ENCODE peak calls at places on chromosomes 4 and X, in six cellular contexts. Y is upper lobe of left lung, A is HCT116, M is HepG2, L is GM12878, E is right lobe of liver. Z is an unnamed sample.

GRCh38 chr4:40289366-40290188 is 45.6 kb upstream of the CHRNA9 start:
- ATAC-seq in Y (no peak), A (no peak), M (no peak), L (peak; percentile 90), E (no peak), Z (no peak)

GRCh38 chr4:41436365-41437263 is 101.3 kb upstream of the LIMCH1 start:
- ATAC-seq in Y (no peak), A (no peak), M (no peak), L (no peak), E (no peak), Z (no peak)

GRCh38 chrX:153388722-153389459 is 12.3 kb downstream of the PNMA6E start:
- ATAC-seq in Y (no peak), A (no peak), M (peak; percentile 49), L (no peak), E (no peak), Z (no peak)

GRCh38 chr4:124265701-124266100 is 446.8 kb downstream of the ANKRD50 start:
- ATAC-seq in Y (no peak), A (no peak), M (no peak), L (no peak), E (no peak), Z (no peak)

GRCh38 chr4:88465653-88466192 is 8.8 kb downstream of the HERC5 start:
- ATAC-seq in Y (no peak), A (no peak), M (no peak), L (no peak), E (no peak), Z (no peak)

GRCh38 chr4:150501983-150502382 is 80.0 kb upstream of the MAB21L2 start:
- ATAC-seq in Y (no peak), A (no peak), M (no peak), L (no peak), E (no peak), Z (no peak)

GRCh38 chr4:170657761-170658160 is 568.0 kb upstream of the AADAT start:
- ATAC-seq in Y (no peak), A (no peak), M (no peak), L (no peak), E (no peak), Z (no peak)

GRCh38 chrX:48902135-48902534 is 4.4 kb downstream of the PQBP1 start:
- ATAC-seq in Y (no peak), A (no peak), M (no peak), L (no peak), E (no peak), Z (no peak)

GRCh38 chr4:123158576-123158975 is 236.2 kb upstream of the NUDT6 start:
- ATAC-seq in Y (no peak), A (no peak), M (no peak), L (no peak), E (no peak), Z (no peak)

GRCh38 chrX:148599404-148599803 is 99.0 kb downstream of the AFF2 start:
- ATAC-seq in Y (no peak), A (no peak), M (no peak), L (no peak), E (no peak), Z (no peak)

GRCh38 chr4:7077371-7077770 is 9.5 kb upstream of the GRPEL1 start:
- ATAC-seq in Y (no peak), A (no peak), M (no peak), L (no peak), E (no peak), Z (no peak)

GRCh38 chr4:69689530-69690111 is 36.6 kb upstream of the UGT2A1 start:
- ATAC-seq in Y (no peak), A (peak; percentile 63), M (no peak), L (peak; percentile 44), E (peak; percentile 88), Z (no peak)

GRCh38 chr4:152634110-152634760 is 45.6 kb downstream of the TMEM154 start:
- ATAC-seq in Y (no peak), A (no peak), M (no peak), L (no peak), E (no peak), Z (no peak)

GRCh38 chr4:99683913-99684312 is 26.3 kb upstream of the C4orf54 start:
- ATAC-seq in Y (no peak), A (no peak), M (no peak), L (no peak), E (no peak), Z (no peak)

GRCh38 chr4:15428611-15429010 is 778 bp downstream of the C1QTNF7 start:
- ATAC-seq in Y (no peak), A (no peak), M (no peak), L (no peak), E (no peak), Z (peak; percentile 81)

GRCh38 chr4:159837071-159837470 is 734.2 kb downstream of the RAPGEF2 start:
- ATAC-seq in Y (no peak), A (no peak), M (no peak), L (no peak), E (no peak), Z (no peak)

GRCh38 chrX:45295587-45295986 is 94.9 kb upstream of the DIPK2B start:
- ATAC-seq in Y (no peak), A (peak; percentile 50), M (no peak), L (no peak), E (no peak), Z (no peak)

GRCh38 chrX:54423161-54423888 is 16.9 kb upstream of the TSR2 start:
- ATAC-seq in Y (no peak), A (no peak), M (peak; percentile 85), L (peak; percentile 66), E (no peak), Z (no peak)

GRCh38 chr4:143082698-143083097 is 102.0 kb upstream of the USP38 start:
- ATAC-seq in Y (no peak), A (no peak), M (no peak), L (no peak), E (no peak), Z (no peak)

GRCh38 chrX:44889824-44890223 is 16.8 kb downstream of the KDM6A start:
- ATAC-seq in Y (no peak), A (no peak), M (no peak), L (peak; percentile 21), E (no peak), Z (no peak)

GRCh38 chr4:72531322-72531721 is 37.7 kb downstream of the ADAMTS3 start:
- ATAC-seq in Y (no peak), A (no peak), M (peak; percentile 42), L (no peak), E (no peak), Z (no peak)

GRCh38 chrX:154477891-154478477 is 1.1 kb downstream of the LAGE3 start:
- ATAC-seq in Y (no peak), A (peak; percentile 1), M (no peak), L (no peak), E (no peak), Z (no peak)

GRCh38 chrX:21779095-21779494 is 21.2 kb upstream of the SMPX start:
- ATAC-seq in Y (no peak), A (no peak), M (no peak), L (peak; percentile 24), E (no peak), Z (no peak)

GRCh38 chrX:121504148-121504547 is 456.7 kb downstream of the GLUD2 start:
- ATAC-seq in Y (no peak), A (no peak), M (no peak), L (no peak), E (no peak), Z (no peak)

GRCh38 chr4:145735777-145736176 is 55.8 kb downstream of the C4orf51 start:
- ATAC-seq in Y (no peak), A (no peak), M (no peak), L (no peak), E (no peak), Z (no peak)

GRCh38 chr4:170336238-170336775 is 246.6 kb upstream of the AADAT start:
- ATAC-seq in Y (no peak), A (no peak), M (no peak), L (peak; percentile 93), E (no peak), Z (no peak)

GRCh38 chrX:22300130-22300529 is 27.4 kb downstream of the CBLL2 start:
- ATAC-seq in Y (peak; percentile 70), A (peak; percentile 77), M (no peak), L (peak; percentile 62), E (no peak), Z (peak; percentile 58)

GRCh38 chrX:80667967-80668366 is 141.7 kb downstream of the BRWD3 start:
- ATAC-seq in Y (no peak), A (no peak), M (no peak), L (no peak), E (no peak), Z (no peak)

GRCh38 chr4:168489616-168490015 is 7.2 kb upstream of the PALLD start:
- ATAC-seq in Y (no peak), A (no peak), M (no peak), L (no peak), E (no peak), Z (no peak)

GRCh38 chr4:5030152-5030668 is 11.0 kb upstream of the CYTL1 start:
- ATAC-seq in Y (no peak), A (no peak), M (no peak), L (no peak), E (no peak), Z (no peak)
- H3K4me1 ChIP-seq in Y (peaks cover 15% of the 10 kb centered on the region), A (no peaks in the 10 kb centered on the region), M (no peaks in the 10 kb centered on the region), L (no peaks in the 10 kb centered on the region), E (no peaks in the 10 kb centered on the region), Z (peaks cover 10% of the 10 kb centered on the region)

DNA sequence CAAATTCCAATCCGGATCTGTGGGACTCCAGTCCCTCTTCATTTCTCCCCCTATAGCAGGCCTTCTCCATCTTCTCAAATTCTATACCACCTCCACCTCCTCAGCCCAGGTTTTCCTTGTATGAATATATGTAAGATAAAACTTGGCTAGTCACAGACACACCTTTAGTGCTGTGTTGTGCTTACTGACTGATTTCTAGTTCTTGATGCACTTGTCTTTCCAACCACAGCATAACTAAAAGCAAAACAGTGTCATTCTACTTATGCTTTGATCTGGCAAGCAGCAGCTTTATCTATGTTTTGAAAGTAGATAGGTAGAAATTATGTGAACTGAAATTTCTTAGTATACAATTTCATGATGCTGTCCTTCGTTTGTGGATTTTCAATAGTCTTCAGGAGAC is 47.5 kb downstream of the CCNI start:
- ATAC-seq in Y (no peak), A (no peak), M (no peak), L (no peak), E (no peak), Z (no peak)
- H3K36me3 ChIP-seq in Y (peaks cover 78% of the 10 kb centered on the region), A (peaks cover 13% of the 10 kb centered on the region), M (peaks cover 9% of the 10 kb centered on the region), L (peaks cover 4% of the 10 kb centered on the region), E (no peaks in the 10 kb centered on the region), Z (no peaks in the 10 kb centered on the region)

GRCh38 chrX:129523076-129524055 is at the start of gene SMARCA1:
- ATAC-seq in Y (peak; percentile 81), A (peak; percentile 65), M (peak; percentile 70), L (peak; percentile 15), E (peak; percentile 62), Z (peak; percentile 82)
- TF ChIP-seq POLR2A in Y (no peak), A (no peak), M (peak; percentile 94), L (no peak), E (peak; percentile 62), Z (no peak)

DNA sequence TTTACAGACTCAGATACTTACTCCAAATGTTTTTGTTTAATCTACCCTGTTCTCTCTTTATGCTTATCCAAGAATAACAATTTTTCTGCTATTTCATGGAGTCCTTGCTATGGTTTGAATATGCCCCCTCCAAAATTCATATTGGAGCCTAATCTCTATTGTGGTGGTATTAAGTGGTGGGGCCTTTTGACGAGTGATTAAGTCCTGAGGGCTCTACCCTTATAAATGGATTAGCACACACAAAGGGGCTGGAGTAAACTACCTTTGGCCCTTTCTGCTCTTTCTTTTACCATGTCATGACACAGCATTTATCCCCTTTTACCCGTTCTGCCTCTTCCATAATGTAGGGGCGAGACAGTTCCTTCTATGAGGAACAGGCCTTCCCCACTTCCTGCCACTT is 285.5 kb downstream of the GASK1B start:
- ATAC-seq in Y (no peak), A (no peak), M (no peak), L (no peak), E (no peak), Z (no peak)
- H3K4me1 ChIP-seq in Y (no peaks in the 10 kb centered on the region), A (no peaks in the 10 kb centered on the region), M (no peaks in the 10 kb centered on the region), L (no peaks in the 10 kb centered on the region), E (no peaks in the 10 kb centered on the region), Z (no peaks in the 10 kb centered on the region)

Z was measured in gastroesophageal sphincter.